ENCODE peak calls at places on chromosome 19, in four cellular contexts. One of them, this sample, is unnamed.

GRCh38 chr19:28643284-28643683 is 569.7 kb downstream of the UQCRFS1 start:
- DNase-seq in cardiac muscle cell: no peak
- DNase-seq in NCI-H2081: no peak
- DNase-seq in body of pancreas: peak
- DNase-seq in this sample: no peak

GRCh38 chr19:56476671-56477428 is at the start of gene ZNF667:
- DNase-seq in cardiac muscle cell: peak
- DNase-seq in NCI-H2081: peak
- DNase-seq in body of pancreas: peak
- DNase-seq in this sample: no peak

GRCh38 chr19:51514866-51515481 is 13.4 kb upstream of the SIGLEC12 start:
- DNase-seq in cardiac muscle cell: peak
- DNase-seq in body of pancreas: no peak
- DNase-seq in NCI-H2081: peak
- DNase-seq in this sample: peak

GRCh38 chr19:38905620-38906019 is 5.9 kb downstream of the NFKBIB start:
- DNase-seq in body of pancreas: no peak
- DNase-seq in NCI-H2081: no peak
- DNase-seq in cardiac muscle cell: no peak
- DNase-seq in this sample: no peak

GRCh38 chr19:35270381-35270811 is 1.6 kb downstream of the USF2 start:
- DNase-seq in NCI-H2081: no peak
- DNase-seq in cardiac muscle cell: no peak
- DNase-seq in body of pancreas: no peak
- DNase-seq in this sample: no peak

GRCh38 chr19:19513671-19514070 is 1.7 kb downstream of the TSSK6 start:
- DNase-seq in body of pancreas: no peak
- DNase-seq in cardiac muscle cell: no peak
- DNase-seq in NCI-H2081: no peak
- DNase-seq in this sample: no peak

GRCh38 chr19:52188822-52189744 is 769 bp upstream of the PPP2R1A start:
- DNase-seq in body of pancreas: no peak
- DNase-seq in NCI-H2081: no peak
- DNase-seq in cardiac muscle cell: peak
- DNase-seq in this sample: peak

GRCh38 chr19:36526581-36526980 is 1.5 kb downstream of the ZNF260 start:
- DNase-seq in NCI-H2081: no peak
- DNase-seq in body of pancreas: no peak
- DNase-seq in cardiac muscle cell: no peak
- DNase-seq in this sample: no peak

GRCh38 chr19:18626906-18627305 is 9.9 kb upstream of the KLHL26 start:
- DNase-seq in cardiac muscle cell: no peak
- DNase-seq in NCI-H2081: no peak
- DNase-seq in body of pancreas: no peak
- DNase-seq in this sample: no peak

GRCh38 chr19:2199215-2199614 is 35.5 kb downstream of the DOT1L start:
- DNase-seq in body of pancreas: no peak
- DNase-seq in cardiac muscle cell: peak
- DNase-seq in NCI-H2081: no peak
- DNase-seq in this sample: no peak

GRCh38 chr19:41310031-41310831 is at the start of gene CCDC97:
- DNase-seq in body of pancreas: peak
- DNase-seq in NCI-H2081: peak
- DNase-seq in cardiac muscle cell: peak
- DNase-seq in this sample: peak

GRCh38 chr19:34094960-34095359 is 77.3 kb upstream of the LSM14A start:
- DNase-seq in NCI-H2081: no peak
- DNase-seq in body of pancreas: no peak
- DNase-seq in cardiac muscle cell: no peak
- DNase-seq in this sample: no peak

GRCh38 chr19:46271488-46272197 is 25.2 kb upstream of the HIF3A start:
- DNase-seq in NCI-H2081: no peak
- DNase-seq in body of pancreas: no peak
- DNase-seq in cardiac muscle cell: no peak
- DNase-seq in this sample: no peak

GRCh38 chr19:4120531-4120930 is 3.4 kb downstream of the MAP2K2 start:
- DNase-seq in body of pancreas: no peak
- DNase-seq in NCI-H2081: no peak
- DNase-seq in cardiac muscle cell: no peak
- DNase-seq in this sample: no peak

GRCh38 chr19:54573330-54573872 is at the start of gene LILRA2:
- DNase-seq in NCI-H2081: no peak
- DNase-seq in cardiac muscle cell: no peak
- DNase-seq in body of pancreas: no peak
- DNase-seq in this sample: no peak